ENCODE peak calls at places on chromosomes 16 and 17, in nine cellular contexts. B is HL-60; G is endodermal cell; D is cardiac fibroblast; Q is CD4-positive, alpha-beta T cell; E is HFFc6; Z is activated CD8-positive, alpha-beta T cell treated with anti-CD3 and anti-CD28 coated beads for 36 hours; O is astrocyte of the spinal cord; Y is brain microvascular endothelial cell. X is an unnamed sample.

GRCh38 chr17:28249706-28250105 is 69.3 kb upstream of the TMEM97 start:
- DNase-seq in B (no peak), G (no peak), D (no peak), Q (no peak), E (no peak), Z (no peak), O (no peak), Y (no peak), X (no peak)

GRCh38 chr17:80031691-80032480 is 3.8 kb downstream of the TBC1D16 start:
- DNase-seq in B (no peak), G (no peak), D (no peak), Q (no peak), E (no peak), Z (no peak), O (no peak), Y (no peak), X (no peak)

GRCh38 chr17:60381958-60382357 is 10.0 kb downstream of the USP32 start:
- DNase-seq in B (no peak), G (no peak), D (no peak), Q (no peak), E (no peak), Z (no peak), O (no peak), Y (no peak), X (no peak)

GRCh38 chr17:39576187-39576586 is 31.5 kb downstream of the NEUROD2 start:
- DNase-seq in B (peak; percentile 15), G (peak; percentile 87), D (no peak), Q (no peak), E (peak; percentile 5), Z (peak; percentile 14), O (no peak), Y (no peak), X (no peak)

GRCh38 chr17:56777859-56778258 is 55.9 kb downstream of the C17orf67 start:
- DNase-seq in B (no peak), G (no peak), D (no peak), Q (no peak), E (peak; percentile 80), Z (no peak), O (no peak), Y (peak; percentile 11), X (no peak)

GRCh38 chr17:71444011-71444574 is 676.7 kb upstream of the SOX9 start:
- DNase-seq in B (no peak), G (no peak), D (no peak), Q (no peak), E (no peak), Z (no peak), O (no peak), Y (no peak), X (no peak)

GRCh38 chr17:82832881-82833475 is 6.8 kb downstream of the ZNF750 start:
- DNase-seq in B (no peak), G (no peak), D (no peak), Q (no peak), E (no peak), Z (no peak), O (no peak), Y (no peak), X (no peak)

GRCh38 chr16:11354733-11355574 is 9.7 kb downstream of the RMI2 start:
- DNase-seq in B (peak; percentile 77), G (no peak), D (no peak), Q (peak; percentile 46), E (no peak), Z (peak; percentile 95), O (peak; percentile 45), Y (no peak), X (no peak)

GRCh38 chr16:25716186-25716585 is 24.4 kb downstream of the HS3ST4 start:
- DNase-seq in B (no peak), G (peak; percentile 59), D (no peak), Q (no peak), E (no peak), Z (no peak), O (no peak), Y (no peak), X (no peak)

GRCh38 chr16:77660311-77660710 is 62.0 kb upstream of the NUDT7 start:
- DNase-seq in B (no peak), G (peak; percentile 63), D (peak; percentile 75), Q (no peak), E (no peak), Z (no peak), O (peak; percentile 60), Y (peak; percentile 40), X (no peak)

GRCh38 chr16:65510850-65511249 is 389.0 kb upstream of the CDH11 start:
- DNase-seq in B (no peak), G (peak; percentile 59), D (peak; percentile 11), Q (no peak), E (no peak), Z (no peak), O (peak; percentile 82), Y (peak; percentile 95), X (no peak)

GRCh38 chr17:17175340-17175739 is 30.8 kb downstream of the PLD6 start:
- DNase-seq in B (no peak), G (no peak), D (no peak), Q (no peak), E (no peak), Z (no peak), O (no peak), Y (no peak), X (peak; percentile 27)

GRCh38 chr16:10754941-10755340 is 11.3 kb downstream of the NUBP1 start:
- DNase-seq in B (no peak), G (no peak), D (peak; percentile 58), Q (no peak), E (peak; percentile 57), Z (no peak), O (peak; percentile 78), Y (peak; percentile 29), X (no peak)

GRCh38 chr17:48236681-48237134 is 129.1 kb downstream of the SNX11 start:
- DNase-seq in B (no peak), G (no peak), D (peak; percentile 94), Q (no peak), E (peak; percentile 53), Z (no peak), O (peak; percentile 74), Y (peak; percentile 94), X (no peak)

GRCh38 chr16:15915555-15916081 is 27.2 kb upstream of the CEP20 start:
- DNase-seq in B (peak; percentile 12), G (no peak), D (no peak), Q (no peak), E (no peak), Z (no peak), O (no peak), Y (no peak), X (no peak)

GRCh38 chr16:2775765-2776499 is 1.1 kb downstream of the ELOB start:
- DNase-seq in B (no peak), G (no peak), D (no peak), Q (no peak), E (no peak), Z (no peak), O (no peak), Y (no peak), X (no peak)
- TF ChIP-seq CTCF in B (no peak), G (no peak), D (no peak), Q (no peak), E (no peak), Z (no peak), O (no peak), Y (no peak), X (no peak)

DNA sequence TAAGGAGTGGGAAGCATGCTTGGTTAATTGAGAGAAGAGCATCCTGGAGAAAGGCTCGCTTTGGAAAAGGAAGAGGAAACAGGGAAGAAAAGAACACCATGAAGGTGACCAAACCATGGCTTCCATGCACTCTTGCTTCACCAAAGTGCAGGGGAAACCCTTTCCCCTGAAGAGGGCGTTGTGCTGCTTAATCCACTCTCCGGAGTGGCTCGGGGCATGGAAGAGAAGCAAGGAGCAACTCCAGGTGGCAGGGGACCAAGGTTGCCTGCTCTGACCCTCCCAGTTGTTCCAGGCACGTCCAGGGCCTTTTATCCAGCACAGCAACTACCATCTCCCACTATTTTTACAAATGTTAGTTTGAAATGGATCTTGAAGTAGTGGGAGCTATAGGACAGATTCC is 108.1 kb downstream of the STX8 start:
- DNase-seq in B (no peak), G (peak; percentile 88), D (no peak), Q (no peak), E (no peak), Z (no peak), O (no peak), Y (no peak), X (no peak)
- TF ChIP-seq CTCF in B (no peak), G (peak; percentile 80), D (no peak), Q (no peak), E (no peak), Z (no peak), O (no peak), Y (peak; percentile 33), X (no peak)

DNA sequence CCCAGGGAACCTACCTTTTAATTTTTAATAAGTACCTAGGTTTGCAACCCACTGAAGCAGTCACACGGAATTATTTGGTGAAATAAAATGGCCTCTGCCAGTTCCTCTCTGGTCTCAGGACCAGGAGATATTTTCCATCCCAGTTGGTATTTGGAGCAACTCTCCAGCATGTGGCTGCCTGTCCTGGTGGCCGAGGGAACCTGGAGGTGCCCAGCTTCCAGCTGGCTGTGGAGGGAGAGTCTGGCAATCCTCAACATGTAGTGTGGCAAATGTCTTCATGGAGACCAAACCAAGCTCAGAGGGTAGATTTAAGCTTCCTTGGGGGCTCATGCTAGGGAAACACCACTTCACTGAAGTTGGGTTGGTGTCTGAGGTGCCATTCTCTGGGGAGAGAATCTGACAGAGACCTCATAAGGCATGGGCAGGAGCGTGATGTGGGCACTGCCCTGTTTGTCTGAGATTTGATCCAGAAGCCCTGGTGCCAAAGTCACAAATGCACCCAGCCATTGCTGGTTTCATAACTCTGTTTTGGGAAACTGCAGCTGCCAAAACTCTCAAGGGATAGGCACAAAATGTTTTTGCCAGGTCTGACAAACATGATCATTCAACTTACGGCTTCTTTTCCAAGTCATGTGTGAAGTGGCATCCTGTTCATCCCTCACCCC is 2.8 kb downstream of the MT1X start:
- DNase-seq in B (no peak), G (no peak), D (no peak), Q (no peak), E (no peak), Z (no peak), O (no peak), Y (no peak), X (no peak)
- TF ChIP-seq CTCF in B (no peak), G (no peak), D (no peak), Q (no peak), E (no peak), Z (no peak), O (no peak), Y (no peak), X (no peak)

GRCh38 chr16:734981-735881 is 5.6 kb downstream of the CIAO3 start:
- DNase-seq in B (no peak), G (no peak), D (no peak), Q (no peak), E (no peak), Z (no peak), O (no peak), Y (no peak), X (no peak)

GRCh38 chr16:732936-733335 is 6.0 kb downstream of the HAGHL start:
- DNase-seq in B (no peak), G (peak; percentile 68), D (no peak), Q (no peak), E (no peak), Z (peak; percentile 33), O (no peak), Y (no peak), X (no peak)

GRCh38 chr16:732332-732731 is 5.4 kb downstream of the HAGHL start:
- DNase-seq in B (no peak), G (no peak), D (no peak), Q (no peak), E (no peak), Z (no peak), O (no peak), Y (no peak), X (no peak)

GRCh38 chr16:734208-734980 is 6.4 kb downstream of the CIAO3 start:
- DNase-seq in B (no peak), G (peak; percentile 36), D (no peak), Q (no peak), E (no peak), Z (peak; percentile 1), O (no peak), Y (no peak), X (no peak)

GRCh38 chr16:733382-734207 is 6.7 kb downstream of the HAGHL start:
- DNase-seq in B (no peak), G (peak; percentile 76), D (no peak), Q (peak; percentile 30), E (no peak), Z (peak; percentile 61), O (no peak), Y (no peak), X (no peak)
- TF ChIP-seq CTCF in B (peak; percentile 20), G (peak; percentile 63), D (peak; percentile 53), Q (peak; percentile 18), E (peak; percentile 74), Z (peak; percentile 78), O (peak; percentile 39), Y (no peak), X (no peak)